ENCODE peak calls at places on chromosomes 4 and X, in four cellular contexts. Q is cerebellar cortex, O is GM12891, U is LoVo. X is an unnamed sample.

GRCh38 chr4:56731857-56732256 is 50.8 kb upstream of the HOPX start:
- DNase-seq in Q (no peak), O (no peak), U (no peak), X (no peak)

GRCh38 chr4:87679449-87680169 is 29.5 kb downstream of the DMP1 start:
- DNase-seq in Q (peak), U (peak), O (peak), X (no peak)

GRCh38 chr4:41381384-41381783 is 124.7 kb downstream of the UCHL1 start:
- DNase-seq in O (no peak), Q (no peak), U (no peak), X (no peak)

GRCh38 chrX:66018585-66019309 is 21.1 kb downstream of the VSIG4 start:
- DNase-seq in Q (no peak), O (no peak), U (no peak), X (no peak)

GRCh38 chrX:92232182-92232581 is 453.0 kb downstream of the PCDH11X start:
- DNase-seq in U (no peak), Q (no peak), O (no peak), X (no peak)

GRCh38 chr4:166309286-166309685 is 436.2 kb downstream of the TLL1 start:
- DNase-seq in Q (no peak), U (no peak), O (no peak), X (no peak)

GRCh38 chr4:185504098-185505047 is 30.9 kb downstream of the PDLIM3 start:
- DNase-seq in O (no peak), U (peak), Q (no peak), X (no peak)

GRCh38 chrX:44400588-44400987 is 57.1 kb upstream of the EFHC2 start:
- DNase-seq in Q (no peak), O (no peak), U (peak), X (no peak)

GRCh38 chr4:189124149-189124758 is 816.4 kb upstream of the FRG1 start:
- DNase-seq in U (no peak), Q (peak), O (no peak), X (no peak)

GRCh38 chr4:84994280-84994679 is 27.8 kb upstream of the WDFY3 start:
- DNase-seq in U (no peak), Q (no peak), O (no peak), X (no peak)

GRCh38 chr4:122481766-122482405 is 25.4 kb upstream of the IL2 start:
- DNase-seq in Q (no peak), O (no peak), U (no peak), X (no peak)

GRCh38 chr4:10104991-10105276 is 11.7 kb downstream of the WDR1 start:
- DNase-seq in Q (no peak), O (no peak), U (no peak), X (no peak)

X was measured in GM18507.